ENCODE peak calls at places on chromosomes 6 and 20, in four cellular contexts. K, V, L and P are unnamed samples.

GRCh38 chr6:31898200-31899011 is 908 bp upstream of the EHMT2 start:
- DNase-seq in K (no peak), V (peak), L (peak), P (no peak)

GRCh38 chr6:166958926-166959861 is 2.8 kb upstream of the RNASET2 start:
- DNase-seq in L (peak), K (peak), V (peak), P (no peak)

GRCh38 chr6:132763269-132763668 is 5.6 kb upstream of the VNN2 start:
- DNase-seq in K (peak), V (peak), L (peak), P (peak)

GRCh38 chr6:90256698-90257485 is 39.8 kb downstream of the BACH2 start:
- DNase-seq in K (no peak), V (no peak), L (no peak), P (no peak)

GRCh38 chr6:40714576-40715500 is 127.7 kb upstream of the LRFN2 start:
- DNase-seq in V (no peak), K (no peak), L (no peak), P (no peak)

GRCh38 chr20:59830107-59831023 is 103.1 kb downstream of the SYCP2 start:
- DNase-seq in L (no peak), V (no peak), K (no peak), P (no peak)

GRCh38 chr20:39473533-39473932 is 511.4 kb downstream of the DHX35 start:
- DNase-seq in K (no peak), V (no peak), L (no peak), P (no peak)

GRCh38 chr6:45420083-45420908 is 42.6 kb upstream of the SUPT3H start:
- DNase-seq in K (peak), L (no peak), V (peak), P (no peak)

GRCh38 chr6:53513519-53513966 is 31.4 kb downstream of the GCLC start:
- DNase-seq in V (no peak), L (no peak), K (no peak), P (no peak)

GRCh38 chr6:89411269-89412070 is 603 bp downstream of the RRAGD start:
- DNase-seq in K (no peak), L (peak), V (peak), P (peak)

GRCh38 chr20:51487525-51488279 is 54.8 kb downstream of the NFATC2 start:
- DNase-seq in K (no peak), L (no peak), V (no peak), P (no peak)

GRCh38 chr6:147407571-147407970 is 100.9 kb upstream of the SAMD5 start:
- DNase-seq in K (no peak), L (no peak), V (no peak), P (no peak)

GRCh38 chr20:2005831-2006426 is 12.1 kb upstream of the PDYN start:
- DNase-seq in V (peak), L (peak), K (peak), P (peak)

GRCh38 chr6:29005183-29005885 is at the start of gene ZNF311:
- DNase-seq in L (no peak), V (no peak), K (no peak), P (no peak)

GRCh38 chr6:138086573-138087196 is 20.5 kb downstream of the PERP start:
- DNase-seq in L (no peak), K (no peak), V (no peak), P (no peak)

GRCh38 chr6:4906942-4907300 is 96.9 kb downstream of the RPP40 start:
- DNase-seq in V (no peak), L (peak), K (no peak), P (no peak)

GRCh38 chr20:51388227-51388626 is 154.3 kb downstream of the NFATC2 start:
- DNase-seq in V (no peak), L (no peak), K (no peak), P (no peak)

GRCh38 chr20:53224851-53225250 is 252.7 kb downstream of the TSHZ2 start:
- DNase-seq in V (no peak), K (no peak), L (no peak), P (no peak)

GRCh38 chr6:34583461-34583860 is 27.3 kb upstream of the SPDEF start:
- DNase-seq in K (no peak), L (peak), V (no peak), P (no peak)

GRCh38 chr6:44701637-44702101 is 314.2 kb downstream of the CDC5L start:
- DNase-seq in L (no peak), K (no peak), V (no peak), P (no peak)

GRCh38 chr20:13147971-13148370 is 73.1 kb upstream of the ISM1 start:
- DNase-seq in K (no peak), V (no peak), L (no peak), P (no peak)

GRCh38 chr6:110938176-110938575 is 20.3 kb upstream of the GTF3C6 start:
- DNase-seq in L (no peak), K (no peak), V (no peak), P (no peak)